ENCODE peak calls at places on chromosome 7, in five cellular contexts. Q is CD8-positive, alpha-beta memory T cell; M is posterior cingulate gyrus; I is Caco-2; W is stomach. C is an unnamed sample.

GRCh38 chr7:45187089-45187945 is 29.7 kb downstream of the RAMP3 start:
- DNase-seq in Q (no peak), M (no peak), I (no peak), W (peak), C (peak)

GRCh38 chr7:85890244-85890811 is 703.5 kb upstream of the SEMA3D start:
- DNase-seq in Q (no peak), M (no peak), I (no peak), W (no peak), C (no peak)

GRCh38 chr7:83648464-83649241 is at the start of gene SEMA3E:
- DNase-seq in Q (no peak), M (no peak), I (no peak), W (peak), C (no peak)

GRCh38 chr7:22821702-22822485 is 755 bp downstream of the TOMM7 start:
- DNase-seq in Q (no peak), M (no peak), I (no peak), W (no peak), C (no peak)

GRCh38 chr7:30845426-30846135 is 66.1 kb upstream of the AQP1 start:
- DNase-seq in Q (no peak), M (peak), I (peak), W (no peak), C (no peak)

GRCh38 chr7:96910484-96910883 is 94.9 kb upstream of the DLX6 start:
- DNase-seq in Q (no peak), M (no peak), I (no peak), W (no peak), C (no peak)

GRCh38 chr7:93926800-93927199 is 5.3 kb downstream of the GNG11 start:
- DNase-seq in Q (no peak), M (no peak), I (no peak), W (no peak), C (no peak)

GRCh38 chr7:76123316-76123715 is 75.4 kb downstream of the MDH2 start:
- DNase-seq in Q (no peak), M (no peak), I (no peak), W (no peak), C (no peak)

GRCh38 chr7:30184804-30185487 is 50.2 kb downstream of the MTURN start:
- DNase-seq in Q (no peak), M (no peak), I (no peak), W (no peak), C (no peak)

GRCh38 chr7:28419717-28420116 is 7.4 kb downstream of the CREB5 start:
- DNase-seq in Q (no peak), M (no peak), I (no peak), W (no peak), C (no peak)

GRCh38 chr7:111175908-111176307 is 85.0 kb downstream of the LRRN3 start:
- DNase-seq in Q (no peak), M (no peak), I (no peak), W (no peak), C (no peak)

GRCh38 chr7:123185756-123186155 is 14.0 kb downstream of the SLC13A1 start:
- DNase-seq in Q (no peak), M (no peak), I (no peak), W (no peak), C (no peak)

GRCh38 chr7:1460757-1461639 is 1.7 kb upstream of the MICALL2 start:
- DNase-seq in Q (no peak), M (no peak), I (peak), W (peak), C (peak)

GRCh38 chr7:22447008-22447407 is 53.0 kb downstream of the STEAP1B start:
- DNase-seq in Q (no peak), M (no peak), I (no peak), W (no peak), C (no peak)

C was measured in left lobe of liver.